ENCODE peak calls at places on chromosomes 3 and 15, in four cellular contexts. D, L, F and V are unnamed samples.

GRCh38 chr3:112765531-112765930 is 81.1 kb downstream of the CD200R1L start:
- DNase-seq in D (no peak), L (no peak), F (no peak), V (no peak)

GRCh38 chr3:12423918-12424634 is 60.2 kb upstream of the TSEN2 start:
- DNase-seq in D (no peak), L (no peak), F (no peak), V (no peak)

GRCh38 chr3:52150860-52151259 is 3.4 kb downstream of the POC1A start:
- DNase-seq in D (no peak), L (no peak), F (no peak), V (no peak)

GRCh38 chr15:77507911-77508310 is 87.2 kb downstream of the HMG20A start:
- DNase-seq in D (no peak), L (peak), F (no peak), V (no peak)

GRCh38 chr3:16311960-16312451 is 47.0 kb downstream of the OXNAD1 start:
- DNase-seq in D (no peak), L (no peak), F (no peak), V (no peak)

GRCh38 chr3:48607519-48607918 is 1.9 kb downstream of the UQCRC1 start:
- DNase-seq in D (no peak), L (no peak), F (no peak), V (no peak)

GRCh38 chr3:102593754-102594602 is 159.2 kb downstream of the ZPLD1 start:
- DNase-seq in D (no peak), L (no peak), F (no peak), V (no peak)

GRCh38 chr3:118942195-118942594 is 92.5 kb downstream of the IGSF11 start:
- DNase-seq in D (no peak), L (no peak), F (no peak), V (no peak)

GRCh38 chr3:42654331-42655201 is 1.1 kb downstream of the ZBTB47 start:
- DNase-seq in D (no peak), L (peak), F (peak), V (peak)

GRCh38 chr3:98750520-98750919 is 12.6 kb upstream of the ST3GAL6 start:
- DNase-seq in D (no peak), L (peak), F (no peak), V (no peak)

GRCh38 chr3:79973482-79973881 is 205.7 kb upstream of the ROBO1 start:
- DNase-seq in D (no peak), L (no peak), F (no peak), V (no peak)

GRCh38 chr3:42183991-42184621 is 81.9 kb downstream of the CCK start:
- DNase-seq in D (no peak), L (no peak), F (no peak), V (no peak)

GRCh38 chr15:38536201-38536676 is 28.4 kb downstream of the RASGRP1 start:
- DNase-seq in D (no peak), L (no peak), F (no peak), V (no peak)

GRCh38 chr3:42189746-42190145 is 76.2 kb downstream of the CCK start:
- DNase-seq in D (no peak), L (no peak), F (no peak), V (no peak)

GRCh38 chr15:78565097-78565950 is at the start of gene CHRNA5:
- DNase-seq in D (peak), L (peak), F (peak), V (peak)

GRCh38 chr15:63473999-63474809 is 30.2 kb upstream of the USP3 start:
- DNase-seq in D (peak), L (peak), F (no peak), V (peak)

GRCh38 chr3:101193957-101194356 is 126.4 kb downstream of the IMPG2 start:
- DNase-seq in D (no peak), L (no peak), F (no peak), V (no peak)

GRCh38 chr15:90598053-90598577 is 68.4 kb downstream of the CRTC3 start:
- DNase-seq in D (peak), L (peak), F (peak), V (peak)

GRCh38 chr3:125519678-125520562 is at the start of gene SNX4:
- DNase-seq in D (peak), L (peak), F (peak), V (peak)

GRCh38 chr15:86850939-86851338 is 771.3 kb downstream of the AGBL1 start:
- DNase-seq in D (no peak), L (no peak), F (no peak), V (no peak)

GRCh38 chr3:128449111-128449638 is 17.5 kb downstream of the DNAJB8 start:
- DNase-seq in D (no peak), L (no peak), F (no peak), V (no peak)
- TF ChIP-seq CREB1 in D (no peak), L (no peak), F (no peak), V (no peak)

DNA sequence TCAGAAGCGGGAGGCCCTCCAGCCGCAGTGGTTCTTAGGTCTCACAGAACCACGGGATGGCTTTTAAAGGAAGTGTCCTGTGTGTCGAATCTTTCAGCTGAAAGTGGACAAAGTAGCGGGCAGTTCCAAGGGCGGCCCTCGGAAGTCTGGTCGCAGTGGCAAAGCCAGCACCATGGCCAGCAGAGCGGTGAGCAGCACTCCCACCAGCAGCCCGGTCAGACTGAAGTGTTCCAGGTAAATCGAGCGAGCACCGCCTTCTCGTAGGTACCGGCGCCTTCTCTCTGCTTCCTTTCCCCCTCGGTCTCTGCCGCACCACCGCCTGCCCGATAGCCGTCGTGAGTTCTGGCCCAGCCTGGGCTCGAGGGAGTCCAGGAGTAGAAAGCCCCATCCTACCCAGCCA is 103.6 kb upstream of the ABHD17C start:
- DNase-seq in D (no peak), L (no peak), F (no peak), V (no peak)
- TF ChIP-seq REST in D (no peak), L (no peak), F (no peak), V (peak)

GRCh38 chr15:70347766-70348558 is 250.2 kb upstream of the TLE3 start:
- DNase-seq in D (no peak), L (no peak), F (no peak), V (no peak)
- TF ChIP-seq CREB1 in D (no peak), L (no peak), F (no peak), V (no peak)

GRCh38 chr3:4914464-4914863 is 64.8 kb upstream of the BHLHE40 start:
- DNase-seq in D (no peak), L (no peak), F (no peak), V (no peak)
- TF ChIP-seq REST in D (no peak), L (no peak), F (no peak), V (no peak)

DNA sequence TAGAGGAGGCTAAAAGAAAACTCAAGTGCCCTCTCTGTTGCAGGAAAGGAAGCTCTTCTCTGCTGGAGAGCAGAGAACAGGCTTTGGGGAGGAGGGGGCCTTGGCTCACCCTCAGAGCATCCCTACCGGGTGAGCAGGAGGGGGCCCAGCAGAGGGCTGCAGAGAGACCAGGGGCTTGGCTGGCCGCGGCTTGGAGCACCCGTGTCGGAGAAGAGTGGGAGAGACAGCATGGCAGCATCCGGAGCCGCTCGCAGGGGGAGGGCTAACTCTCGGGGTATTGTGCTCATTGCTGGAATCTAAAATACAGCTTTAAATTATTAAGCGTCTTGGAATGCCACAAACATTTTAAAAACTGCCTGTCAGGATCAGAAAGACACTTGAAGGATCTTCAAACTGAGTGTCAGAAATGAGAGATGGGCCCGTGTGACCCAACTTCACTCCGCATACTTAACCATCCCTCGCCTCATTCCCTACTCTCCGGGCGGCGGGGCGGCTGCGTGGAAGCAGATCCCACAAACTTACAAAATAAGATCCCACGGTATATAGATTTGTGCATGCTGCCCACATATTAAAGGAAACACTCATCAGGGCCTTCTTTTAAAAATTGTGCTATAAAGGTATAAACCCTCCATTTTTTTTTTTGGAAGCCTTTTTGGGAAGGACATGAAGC is 53.9 kb downstream of the EIF4E3 start:
- DNase-seq in D (no peak), L (no peak), F (no peak), V (no peak)
- TF ChIP-seq CREB1 in D (no peak), L (no peak), F (no peak), V (no peak)

GRCh38 chr15:76336254-76337046 is at the start of gene ISL2:
- DNase-seq in D (peak), L (peak), F (peak), V (peak)
- TF ChIP-seq REST in D (no peak), L (no peak), F (no peak), V (no peak)

DNA sequence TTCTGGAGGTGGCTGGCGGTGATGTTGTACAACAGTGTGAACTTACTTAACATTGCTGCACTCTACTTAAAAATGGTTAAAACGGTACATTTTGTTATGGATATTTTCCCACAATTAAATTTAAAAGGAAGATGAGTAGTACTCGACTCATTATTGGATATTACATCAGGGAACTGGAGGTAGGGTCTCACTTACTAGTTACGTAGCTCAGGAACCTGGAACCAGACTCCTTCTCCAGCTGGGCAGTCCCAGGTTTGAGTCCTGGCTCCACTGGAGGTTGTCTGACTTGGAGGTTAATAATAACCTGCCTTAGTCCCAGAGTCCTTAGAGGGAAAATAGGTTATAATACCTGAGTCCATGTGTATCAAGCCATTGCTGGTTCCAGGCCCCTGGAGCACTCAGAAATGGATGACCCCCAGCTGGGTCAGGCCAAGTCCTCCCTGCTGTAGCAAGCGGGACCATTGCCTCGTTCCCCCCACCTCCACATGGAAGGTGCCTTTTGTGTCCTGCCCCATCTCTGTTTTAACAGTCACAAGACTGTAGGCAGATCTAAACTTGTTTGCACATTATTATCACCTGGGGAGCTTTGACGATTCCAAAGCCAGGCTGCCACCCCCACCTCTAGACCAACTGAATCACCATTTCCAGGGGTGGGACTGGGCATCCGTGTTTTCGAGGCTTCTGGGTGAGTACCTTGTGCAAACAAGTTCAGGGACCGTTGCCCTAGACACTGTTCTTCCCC is 126.6 kb downstream of the IGF1R start:
- DNase-seq in D (no peak), L (peak), F (no peak), V (no peak)
- TF ChIP-seq CREB1 in D (no peak), L (no peak), F (no peak), V (no peak)

DNA sequence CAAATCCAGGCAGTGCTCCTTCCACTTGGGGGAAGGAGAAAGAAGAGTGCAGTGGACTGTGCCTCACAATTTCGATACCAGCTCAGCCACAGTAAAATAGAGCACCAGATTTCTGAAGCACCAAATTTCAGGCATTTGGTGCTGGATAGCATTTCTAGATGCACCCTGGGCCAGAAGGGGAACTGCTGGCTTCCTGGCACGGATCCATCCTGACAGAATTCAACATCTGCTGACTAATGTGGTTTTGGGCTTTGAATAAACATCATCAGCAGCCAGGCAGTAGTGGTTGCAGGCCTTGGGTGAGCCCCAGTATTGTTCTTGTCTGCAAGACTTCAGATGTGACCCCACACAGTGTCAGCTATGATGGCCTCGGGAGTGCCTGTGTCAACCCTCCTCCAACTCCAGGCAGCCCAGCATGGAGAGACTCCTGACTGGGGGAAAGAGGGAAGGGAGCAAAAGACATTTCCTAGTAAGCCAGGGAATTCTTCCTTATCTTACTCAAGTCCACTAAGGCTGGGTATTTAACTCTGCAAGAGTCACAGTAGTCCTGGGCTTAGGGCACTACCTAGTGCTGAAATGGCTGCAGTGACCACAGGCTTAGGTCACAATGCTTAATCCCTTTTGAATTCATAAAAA is 74.9 kb downstream of the SPATA16 start:
- DNase-seq in D (no peak), L (no peak), F (no peak), V (no peak)
- TF ChIP-seq REST in D (peak), L (no peak), F (no peak), V (no peak)

DNA sequence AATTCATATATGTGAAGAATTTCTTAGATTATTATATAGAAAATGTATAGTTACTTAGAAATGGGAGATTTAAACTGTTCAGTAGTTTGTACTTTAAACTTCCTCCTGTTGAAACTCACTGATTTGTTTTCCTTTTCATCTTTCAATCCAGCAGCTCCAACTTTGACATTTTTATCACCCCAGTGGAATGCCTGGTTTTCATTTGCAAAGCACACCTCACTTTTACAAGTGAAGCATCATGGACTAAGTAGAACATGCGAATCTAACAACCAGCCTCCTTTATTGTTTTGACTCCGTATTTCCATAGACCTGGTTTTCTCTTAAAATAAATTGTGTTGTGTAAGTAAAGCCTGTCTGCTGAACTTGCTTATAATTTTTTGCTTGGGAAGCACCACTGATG is 97.8 kb upstream of the ROBO2 start:
- DNase-seq in D (no peak), L (no peak), F (no peak), V (no peak)
- TF ChIP-seq CREB1 in D (no peak), L (no peak), F (no peak), V (no peak)